ENCODE peak calls at places on chromosomes 7 and 10, in six cellular contexts. P is pancreas, M is ovary, C is body of pancreas, S is fibroblast of lung, G is brain microvascular endothelial cell. Q is an unnamed sample.
A peak's percentile ranks its signal among the peaks of the same experiment; 100 is the strongest.

GRCh38 chr7:157302314-157302711 is 34.5 kb upstream of the DNAJB6 start:
- DNase-seq in P (peak; percentile 41), M (no peak), C (peak; percentile 34), S (no peak), G (no peak), Q (peak; percentile 98)

GRCh38 chr7:42831051-42831952 is 80.6 kb downstream of the C7orf25 start:
- DNase-seq in P (no peak), M (peak; percentile 33), C (peak; percentile 37), S (peak; percentile 85), G (peak; percentile 48), Q (peak; percentile 29)

GRCh38 chr10:50997461-50997860 is 76.8 kb upstream of the PRKG1 start:
- DNase-seq in P (no peak), M (no peak), C (no peak), S (no peak), G (no peak), Q (no peak)

GRCh38 chr7:40093631-40094350 is 40.6 kb downstream of the MPLKIP start:
- DNase-seq in P (no peak), M (no peak), C (no peak), S (no peak), G (no peak), Q (no peak)

GRCh38 chr7:28195925-28196324 is 15.3 kb upstream of the JAZF1 start:
- DNase-seq in P (no peak), M (no peak), C (no peak), S (no peak), G (no peak), Q (no peak)

GRCh38 chr10:114453576-114453975 is 49.3 kb upstream of the AFAP1L2 start:
- DNase-seq in P (no peak), M (no peak), C (no peak), S (no peak), G (no peak), Q (no peak)

GRCh38 chr10:24556746-24557742 is 166.6 kb downstream of the ARHGAP21 start:
- DNase-seq in P (no peak), M (peak; percentile 25), C (peak; percentile 53), S (peak; percentile 84), G (peak; percentile 58), Q (peak; percentile 68)

GRCh38 chr7:43467406-43467805 is 115.5 kb upstream of the STK17A start:
- DNase-seq in P (no peak), M (no peak), C (no peak), S (peak; percentile 19), G (peak; percentile 47), Q (no peak)

GRCh38 chr10:86234553-86235270 is 131.9 kb downstream of the GRID1 start:
- DNase-seq in P (no peak), M (no peak), C (no peak), S (no peak), G (no peak), Q (no peak)

GRCh38 chr7:112022128-112022527 is 184.1 kb downstream of the DOCK4 start:
- DNase-seq in P (no peak), M (no peak), C (no peak), S (no peak), G (no peak), Q (no peak)

GRCh38 chr7:29146082-29146706 is at the start of gene CPVL:
- DNase-seq in P (peak; percentile 64), M (peak; percentile 54), C (peak; percentile 69), S (no peak), G (no peak), Q (no peak)

GRCh38 chr10:47452495-47453434 is 31.1 kb downstream of the ANXA8 start:
- DNase-seq in P (no peak), M (no peak), C (no peak), S (no peak), G (no peak), Q (no peak)

GRCh38 chr7:35185908-35186731 is 67.8 kb downstream of the TBX20 start:
- DNase-seq in P (peak; percentile 18), M (no peak), C (peak; percentile 32), S (peak; percentile 15), G (peak; percentile 9), Q (peak; percentile 69)

GRCh38 chr10:91162050-91162494 is 58.4 kb upstream of the PCGF5 start:
- DNase-seq in P (no peak), M (no peak), C (peak; percentile 17), S (peak; percentile 35), G (no peak), Q (no peak)

GRCh38 chr10:113992601-113993011 is 51.1 kb upstream of the ADRB1 start:
- DNase-seq in P (no peak), M (no peak), C (no peak), S (no peak), G (no peak), Q (no peak)

DNA sequence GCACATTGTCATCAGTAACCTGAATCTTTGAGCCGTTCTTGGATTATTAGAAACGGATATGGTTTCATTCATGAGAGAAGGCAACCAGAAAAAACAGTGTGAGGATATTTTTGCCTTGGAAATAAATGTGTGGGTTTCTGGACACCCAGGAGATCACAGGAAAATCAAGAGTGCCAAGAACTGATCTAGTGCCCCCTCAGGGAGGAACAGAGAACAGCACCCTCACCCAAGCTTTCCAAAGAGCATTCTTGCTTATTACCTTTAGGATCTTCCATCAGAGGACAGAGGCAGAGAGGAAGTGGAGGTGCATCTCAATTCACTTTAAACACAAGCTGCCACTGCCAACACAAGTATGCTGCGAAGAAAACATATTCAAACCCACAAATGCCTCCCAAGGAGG is 851.5 kb upstream of the COBL start:
- DNase-seq in P (no peak), M (no peak), C (no peak), S (no peak), G (no peak), Q (peak; percentile 22)
- TF ChIP-seq CTCF in P (no peak), M (no peak), C (no peak), S (no peak), G (peak; percentile 6), Q (peak; percentile 60)

GRCh38 chr7:763762-764161 is 36.7 kb upstream of the PRKAR1B start:
- DNase-seq in P (no peak), M (no peak), C (no peak), S (no peak), G (no peak), Q (no peak)
- H3K4me3 ChIP-seq in P (no peak overlapping the region), M (no peak overlapping the region), C (no peak overlapping the region), S (no peak overlapping the region), G (no peak overlapping the region), Q (no peak overlapping the region)

GRCh38 chr7:97418312-97418711 is 300.8 kb downstream of the SDHAF3 start:
- DNase-seq in P (no peak), M (no peak), C (no peak), S (no peak), G (no peak), Q (peak; percentile 20)
- TF ChIP-seq CTCF in P (no peak), M (no peak), C (no peak), S (no peak), G (no peak), Q (no peak)

GRCh38 chr10:118042827-118043242 is 3.9 kb downstream of the RAB11FIP2 start:
- DNase-seq in P (no peak), M (no peak), C (peak; percentile 15), S (peak; percentile 22), G (no peak), Q (no peak)

GRCh38 chr10:118045154-118045841 is 1.4 kb downstream of the RAB11FIP2 start:
- DNase-seq in P (no peak), M (no peak), C (no peak), S (peak; percentile 27), G (no peak), Q (no peak)

GRCh38 chr10:118042336-118042735 is 4.4 kb downstream of the RAB11FIP2 start:
- DNase-seq in P (no peak), M (no peak), C (no peak), S (peak; percentile 5), G (no peak), Q (no peak)

GRCh38 chr10:118045842-118046490 is 775 bp downstream of the RAB11FIP2 start:
- DNase-seq in P (peak; percentile 44), M (peak; percentile 52), C (peak; percentile 22), S (peak; percentile 45), G (peak; percentile 7), Q (peak; percentile 58)

GRCh38 chr10:118041316-118041715 is 5.4 kb downstream of the RAB11FIP2 start:
- DNase-seq in P (no peak), M (no peak), C (no peak), S (peak; percentile 62), G (peak; percentile 45), Q (no peak)
- H3K4me3 ChIP-seq in P (no peak overlapping the region), M (no peak overlapping the region), C (no peak overlapping the region), S (no peak overlapping the region), G (no peak overlapping the region), Q (no peak overlapping the region)

DNA sequence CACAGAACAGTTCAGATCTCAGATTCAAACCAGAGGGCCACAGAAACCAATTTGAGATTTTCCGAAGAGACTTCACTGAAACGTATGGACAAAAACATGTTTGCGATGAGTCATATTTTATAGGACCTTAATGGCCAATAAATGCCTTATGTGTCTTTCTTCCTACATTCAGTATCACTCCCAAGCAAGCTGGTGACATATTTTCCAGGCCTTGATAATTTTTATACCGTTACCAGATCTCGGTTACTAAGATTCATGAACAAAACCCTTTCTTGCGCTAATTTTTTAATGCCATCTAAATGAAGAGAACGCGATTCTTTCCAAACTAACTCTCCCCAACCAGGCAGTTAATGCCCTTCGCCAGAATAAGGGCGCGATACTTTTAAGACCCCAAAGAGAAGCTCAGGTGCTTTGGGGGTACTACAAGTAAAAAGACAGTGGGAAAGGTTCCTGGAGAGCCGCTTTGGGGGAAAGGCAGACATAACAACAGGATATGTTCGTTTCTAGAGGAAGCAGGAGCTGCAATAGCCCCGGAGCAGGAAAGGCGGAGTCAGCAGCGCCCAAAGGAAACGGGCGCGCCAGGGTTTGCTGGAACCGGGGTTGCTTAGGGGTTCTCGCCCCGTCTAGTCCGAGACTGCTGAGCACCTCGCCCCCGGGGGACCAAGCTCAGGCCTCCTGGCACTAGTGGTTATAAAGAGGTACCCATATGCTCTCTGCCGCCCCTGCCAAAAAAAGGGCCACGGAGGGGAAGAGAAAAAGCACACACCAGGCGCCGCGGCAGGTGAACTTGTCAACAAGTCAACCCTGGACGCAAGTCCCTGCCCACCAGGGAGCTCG is 878 bp downstream of the ICA1 start:
- DNase-seq in P (peak; percentile 74), M (no peak), C (peak; percentile 68), S (peak; percentile 1), G (peak; percentile 0), Q (peak; percentile 32)
- TF ChIP-seq CTCF in P (no peak), M (no peak), C (no peak), S (no peak), G (no peak), Q (no peak)

DNA sequence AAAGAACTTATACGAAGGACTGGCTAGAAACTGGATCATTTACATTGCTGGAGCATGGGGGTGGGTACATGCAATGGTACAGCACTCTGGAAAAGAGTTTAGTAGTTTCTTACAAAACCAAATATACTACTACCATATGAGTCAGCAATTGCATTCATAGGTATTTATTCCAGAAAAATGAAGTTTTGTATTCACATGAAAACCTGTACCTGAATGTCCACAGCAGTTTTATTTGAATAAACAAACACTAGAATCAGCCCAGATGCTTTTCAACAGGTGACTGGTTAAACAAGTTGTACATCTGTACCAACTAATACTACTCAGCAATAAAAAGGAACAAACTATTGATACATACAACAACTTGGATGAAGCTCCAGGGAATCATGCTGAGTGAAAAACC is 3.4 kb downstream of the SCIN start:
- DNase-seq in P (no peak), M (no peak), C (no peak), S (no peak), G (no peak), Q (no peak)
- H3K4me3 ChIP-seq in P (no peak overlapping the region), M (no peak overlapping the region), C (no peak overlapping the region), S (no peak overlapping the region), G (no peak overlapping the region), Q (no peak overlapping the region)

Q was measured in NB4.